ENCODE peak calls at places on chromosomes 2 and 18, in eight cellular contexts. Z is PC-3, C is transverse colon, F is mesothelial cell of epicardium, N is D721Med, A is GM12864, Q is ovary, I is Peyer's patch. P is an unnamed sample.

GRCh38 chr2:133652407-133652806 is 84.1 kb upstream of the NCKAP5 start:
- DNase-seq in C (no peak), Q (no peak), F (no peak), I (no peak), N (no peak), A (no peak), Z (no peak), P (no peak)

GRCh38 chr2:106030287-106031268 is 163.5 kb downstream of the UXS1 start:
- DNase-seq in I (peak; percentile 69), C (peak; percentile 29), F (no peak), A (no peak), Z (peak; percentile 86), Q (peak; percentile 49), N (no peak), P (no peak)

GRCh38 chr2:217076651-217077232 is 216.9 kb upstream of the TNP1 start:
- DNase-seq in A (no peak), F (no peak), I (no peak), Z (no peak), C (no peak), N (no peak), Q (no peak), P (no peak)

GRCh38 chr2:20021405-20022009 is 9.0 kb upstream of the MATN3 start:
- DNase-seq in C (no peak), Q (no peak), F (no peak), Z (no peak), A (no peak), N (no peak), I (no peak), P (no peak)

GRCh38 chr18:48356909-48357631 is 52.1 kb downstream of the ZBTB7C start:
- DNase-seq in Z (no peak), A (no peak), Q (peak; percentile 4), N (no peak), F (no peak), I (no peak), C (no peak), P (peak; percentile 51)

GRCh38 chr2:55839182-55839819 is 84.3 kb downstream of the EFEMP1 start:
- DNase-seq in Z (peak; percentile 96), F (no peak), I (no peak), A (no peak), N (no peak), C (no peak), Q (no peak), P (no peak)

GRCh38 chr2:165793779-165794519 is at the start of gene GALNT3:
- DNase-seq in A (no peak), Q (peak; percentile 22), F (peak; percentile 29), C (peak; percentile 94), N (no peak), Z (peak; percentile 96), I (peak; percentile 96), P (peak; percentile 80)

GRCh38 chr2:56337342-56337741 is 153.6 kb downstream of the CCDC85A start:
- DNase-seq in C (no peak), F (no peak), A (no peak), I (no peak), Q (no peak), Z (peak; percentile 29), N (no peak), P (no peak)

GRCh38 chr2:179768765-179769164 is 92.6 kb downstream of the ZNF385B start:
- DNase-seq in I (no peak), F (no peak), Q (no peak), A (no peak), Z (no peak), C (no peak), N (no peak), P (no peak)

GRCh38 chr2:68734688-68735525 is at the start of gene ARHGAP25:
- DNase-seq in C (peak; percentile 31), I (no peak), F (no peak), Q (no peak), N (no peak), A (peak; percentile 83), Z (no peak), P (no peak)

GRCh38 chr2:72367530-72368225 is 220.0 kb upstream of the CYP26B1 start:
- DNase-seq in N (no peak), I (no peak), F (no peak), Q (no peak), Z (peak; percentile 97), A (no peak), C (peak; percentile 11), P (no peak)

GRCh38 chr18:78735131-78736014 is 244.2 kb upstream of the SALL3 start:
- DNase-seq in Q (no peak), C (no peak), N (no peak), A (no peak), Z (no peak), F (no peak), I (peak; percentile 33), P (peak; percentile 65)

GRCh38 chr18:21632393-21632792 is 20.3 kb downstream of the SNRPD1 start:
- DNase-seq in F (no peak), Q (no peak), Z (peak; percentile 20), A (no peak), N (no peak), C (no peak), I (no peak), P (no peak)

GRCh38 chr18:12855886-12856285 is 28.2 kb downstream of the PTPN2 start:
- DNase-seq in F (no peak), Q (no peak), N (no peak), C (no peak), Z (no peak), A (no peak), I (no peak), P (no peak)

GRCh38 chr2:206443735-206444527 is 599 bp downstream of the ADAM23 start:
- DNase-seq in F (peak; percentile 26), Q (peak; percentile 17), I (peak; percentile 53), Z (peak; percentile 10), N (no peak), C (no peak), A (no peak), P (peak; percentile 74)

DNA sequence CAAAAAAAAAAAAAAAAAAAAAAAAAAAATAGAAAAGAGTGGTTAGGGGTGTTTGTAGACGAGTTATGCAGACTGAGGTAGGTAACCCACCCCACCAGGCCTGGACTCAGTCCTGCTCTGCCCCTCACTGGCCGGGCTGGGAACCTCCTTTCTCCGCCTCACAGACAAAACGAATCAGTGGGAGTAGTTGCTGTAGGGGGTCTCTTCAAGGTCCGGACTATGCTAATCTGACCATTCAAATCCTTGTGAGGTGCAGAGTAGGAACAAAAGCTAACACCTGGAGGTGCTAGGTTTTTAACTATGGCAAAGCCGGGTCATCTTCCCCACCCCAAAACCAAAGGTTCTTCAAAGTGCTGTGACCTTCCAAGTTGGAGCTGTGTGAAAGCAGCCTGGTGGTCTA is 223.7 kb downstream of the SLC4A3 start:
- DNase-seq in F (no peak), N (no peak), I (no peak), Z (no peak), A (no peak), Q (no peak), C (no peak), P (no peak)
- TF ChIP-seq CTCF in F (no peak), N (no peak), I (no peak), Z (no peak), A (no peak), Q (no peak), C (no peak), P (no peak)

GRCh38 chr2:170671079-170671478 is 44.1 kb upstream of the SP5 start:
- DNase-seq in N (no peak), A (no peak), I (no peak), C (no peak), Z (no peak), Q (no peak), F (no peak), P (no peak)

GRCh38 chr2:170665743-170666142 is 49.4 kb upstream of the SP5 start:
- DNase-seq in N (no peak), F (no peak), A (no peak), Z (no peak), Q (no peak), C (no peak), I (no peak), P (no peak)

GRCh38 chr2:170670651-170671050 is 44.5 kb upstream of the SP5 start:
- DNase-seq in Q (no peak), Z (no peak), C (no peak), A (no peak), I (no peak), N (no peak), F (no peak), P (no peak)

GRCh38 chr2:170669909-170670308 is 45.2 kb upstream of the SP5 start:
- DNase-seq in C (no peak), Q (no peak), Z (no peak), A (no peak), N (no peak), F (no peak), I (no peak), P (no peak)
- TF ChIP-seq CTCF in C (no peak), Q (no peak), Z (no peak), A (no peak), N (no peak), F (no peak), I (no peak), P (no peak)

GRCh38 chr2:65919579-65920188 is 487.3 kb upstream of the SPRED2 start:
- DNase-seq in A (no peak), Z (peak; percentile 28), N (no peak), C (no peak), Q (no peak), I (no peak), F (no peak), P (no peak)

GRCh38 chr2:65917990-65918389 is 485.6 kb upstream of the SPRED2 start:
- DNase-seq in Q (no peak), Z (no peak), C (no peak), I (no peak), N (no peak), A (no peak), F (no peak), P (no peak)

GRCh38 chr2:65920659-65921058 is 488.3 kb upstream of the SPRED2 start:
- DNase-seq in F (no peak), N (no peak), I (no peak), Z (no peak), Q (peak; percentile 9), C (no peak), A (no peak), P (no peak)

GRCh38 chr2:65916785-65917295 is 484.4 kb upstream of the SPRED2 start:
- DNase-seq in Q (no peak), Z (no peak), N (no peak), F (no peak), A (no peak), I (no peak), C (no peak), P (no peak)

DNA sequence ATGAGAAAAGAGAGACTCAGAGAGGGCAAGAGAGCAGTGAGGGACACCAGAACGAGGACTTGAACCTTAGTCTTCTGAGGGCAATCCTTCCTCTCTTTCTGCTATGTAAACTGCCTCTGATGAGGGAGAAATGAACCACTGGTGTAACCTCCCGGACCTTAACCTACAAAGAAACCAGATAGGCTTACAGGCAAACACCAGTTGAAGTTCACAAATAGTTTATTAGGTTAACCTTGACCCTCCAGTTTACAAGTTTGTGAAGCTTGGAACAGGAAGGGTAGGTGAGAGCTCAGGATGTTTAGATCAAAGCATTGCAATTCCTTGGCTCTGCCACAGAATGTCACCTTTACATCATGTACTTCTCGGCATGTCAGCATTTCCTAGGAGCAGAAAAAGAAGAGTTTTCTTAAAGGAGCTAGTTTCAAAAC is 486.4 kb upstream of the SPRED2 start:
- DNase-seq in N (no peak), I (no peak), Z (peak; percentile 27), F (no peak), A (no peak), C (no peak), Q (no peak), P (no peak)
- TF ChIP-seq CTCF in N (peak; percentile 6), I (no peak), Z (peak; percentile 46), F (no peak), A (peak; percentile 2), C (no peak), Q (no peak), P (no peak)

GRCh38 chr2:211049321-211050018 is 493.1 kb downstream of the CPS1 start:
- DNase-seq in N (no peak), A (no peak), Q (no peak), F (no peak), C (no peak), Z (no peak), I (no peak), P (no peak)

GRCh38 chr2:211055438-211055837 is 499.0 kb downstream of the CPS1 start:
- DNase-seq in Q (no peak), A (no peak), F (no peak), C (no peak), I (no peak), Z (peak; percentile 55), N (no peak), P (no peak)
- TF ChIP-seq CTCF in Q (no peak), A (no peak), F (no peak), C (no peak), I (no peak), Z (peak; percentile 74), N (no peak), P (peak; percentile 62)